ENCODE peak calls at places on chromosomes 1 and 21, in nine cellular contexts. One of them, this sample, is unnamed.
A peak's percentile ranks its signal among the peaks of the same experiment; 100 is the strongest.

GRCh38 chr1:89698624-89699023 is 65.7 kb downstream of the LRRC8C start:
- DNase-seq in HCT116: no peak
- DNase-seq in hepatocyte: no peak
- DNase-seq in GM23338: no peak
- DNase-seq in MM.1S: no peak
- DNase-seq in SK-N-SH: no peak
- DNase-seq in neural progenitor cell: no peak
- DNase-seq in GM23248: no peak
- DNase-seq in OCI-LY7: no peak
- DNase-seq in this sample: peak; percentile 48

GRCh38 chr1:201766117-201766863 is 62.7 kb upstream of the IPO9 start:
- DNase-seq in HCT116: no peak
- DNase-seq in hepatocyte: no peak
- DNase-seq in GM23338: no peak
- DNase-seq in MM.1S: no peak
- DNase-seq in SK-N-SH: no peak
- DNase-seq in neural progenitor cell: no peak
- DNase-seq in GM23248: peak; percentile 98
- DNase-seq in OCI-LY7: no peak
- DNase-seq in this sample: peak; percentile 58

GRCh38 chr21:42781150-42781980 is 98.0 kb downstream of the WDR4 start:
- DNase-seq in HCT116: no peak
- DNase-seq in hepatocyte: peak; percentile 70
- DNase-seq in GM23338: peak; percentile 63
- DNase-seq in MM.1S: no peak
- DNase-seq in SK-N-SH: peak; percentile 83
- DNase-seq in neural progenitor cell: peak; percentile 49
- DNase-seq in GM23248: peak; percentile 23
- DNase-seq in OCI-LY7: no peak
- DNase-seq in this sample: peak; percentile 36

GRCh38 chr1:205565799-205566198 is 61.3 kb downstream of the CDK18 start:
- DNase-seq in HCT116: no peak
- DNase-seq in hepatocyte: peak; percentile 65
- DNase-seq in GM23338: no peak
- DNase-seq in MM.1S: no peak
- DNase-seq in SK-N-SH: no peak
- DNase-seq in neural progenitor cell: no peak
- DNase-seq in GM23248: no peak
- DNase-seq in OCI-LY7: no peak
- DNase-seq in this sample: no peak

GRCh38 chr1:243575070-243575469 is 275.0 kb downstream of the AKT3 start:
- DNase-seq in HCT116: no peak
- DNase-seq in hepatocyte: no peak
- DNase-seq in GM23338: no peak
- DNase-seq in MM.1S: no peak
- DNase-seq in SK-N-SH: no peak
- DNase-seq in neural progenitor cell: no peak
- DNase-seq in GM23248: no peak
- DNase-seq in OCI-LY7: no peak
- DNase-seq in this sample: no peak

GRCh38 chr1:121483961-121484424 is 299.2 kb downstream of the SRGAP2C start:
- DNase-seq in HCT116: no peak
- DNase-seq in hepatocyte: peak; percentile 52
- DNase-seq in GM23338: no peak
- DNase-seq in MM.1S: no peak
- DNase-seq in SK-N-SH: no peak
- DNase-seq in neural progenitor cell: no peak
- DNase-seq in GM23248: peak; percentile 81
- DNase-seq in OCI-LY7: no peak
- DNase-seq in this sample: peak; percentile 31

GRCh38 chr1:35475356-35475755 is 81.8 kb downstream of the KIAA0319L start:
- DNase-seq in HCT116: no peak
- DNase-seq in hepatocyte: no peak
- DNase-seq in GM23338: no peak
- DNase-seq in MM.1S: no peak
- DNase-seq in SK-N-SH: no peak
- DNase-seq in neural progenitor cell: no peak
- DNase-seq in GM23248: no peak
- DNase-seq in OCI-LY7: no peak
- DNase-seq in this sample: no peak

GRCh38 chr1:113786055-113786454 is 26.2 kb downstream of the RSBN1 start:
- DNase-seq in HCT116: no peak
- DNase-seq in hepatocyte: peak; percentile 21
- DNase-seq in GM23338: peak; percentile 32
- DNase-seq in MM.1S: peak; percentile 21
- DNase-seq in SK-N-SH: no peak
- DNase-seq in neural progenitor cell: no peak
- DNase-seq in GM23248: peak; percentile 21
- DNase-seq in OCI-LY7: no peak
- DNase-seq in this sample: peak; percentile 52

GRCh38 chr1:1573843-1574720 is 581 bp downstream of the SSU72 start:
- DNase-seq in HCT116: no peak
- DNase-seq in hepatocyte: peak; percentile 81
- DNase-seq in GM23338: peak; percentile 76
- DNase-seq in MM.1S: peak; percentile 20
- DNase-seq in SK-N-SH: peak; percentile 91
- DNase-seq in neural progenitor cell: peak; percentile 91
- DNase-seq in GM23248: peak; percentile 90
- DNase-seq in OCI-LY7: peak; percentile 84
- DNase-seq in this sample: peak; percentile 63

GRCh38 chr21:43840259-43840658 is 24.8 kb upstream of the AGPAT3 start:
- DNase-seq in HCT116: no peak
- DNase-seq in hepatocyte: no peak
- DNase-seq in GM23338: no peak
- DNase-seq in MM.1S: no peak
- DNase-seq in SK-N-SH: no peak
- DNase-seq in neural progenitor cell: no peak
- DNase-seq in GM23248: no peak
- DNase-seq in OCI-LY7: no peak
- DNase-seq in this sample: no peak

GRCh38 chr1:67264899-67265298 is 42.8 kb upstream of the IL12RB2 start:
- DNase-seq in HCT116: no peak
- DNase-seq in hepatocyte: no peak
- DNase-seq in GM23338: no peak
- DNase-seq in MM.1S: peak; percentile 24
- DNase-seq in SK-N-SH: no peak
- DNase-seq in neural progenitor cell: no peak
- DNase-seq in GM23248: no peak
- DNase-seq in OCI-LY7: peak; percentile 51
- DNase-seq in this sample: no peak

GRCh38 chr1:60483471-60483870 is 409.9 kb upstream of the C1orf87 start:
- DNase-seq in HCT116: no peak
- DNase-seq in hepatocyte: no peak
- DNase-seq in GM23338: no peak
- DNase-seq in MM.1S: no peak
- DNase-seq in SK-N-SH: no peak
- DNase-seq in neural progenitor cell: no peak
- DNase-seq in GM23248: no peak
- DNase-seq in OCI-LY7: no peak
- DNase-seq in this sample: no peak

GRCh38 chr1:8219530-8219929 is 98.4 kb upstream of the SLC45A1 start:
- DNase-seq in HCT116: no peak
- DNase-seq in hepatocyte: no peak
- DNase-seq in GM23338: no peak
- DNase-seq in MM.1S: no peak
- DNase-seq in SK-N-SH: no peak
- DNase-seq in neural progenitor cell: no peak
- DNase-seq in GM23248: peak; percentile 40
- DNase-seq in OCI-LY7: no peak
- DNase-seq in this sample: no peak

GRCh38 chr1:38129473-38129872 is 82.9 kb upstream of the POU3F1 start:
- DNase-seq in HCT116: no peak
- DNase-seq in hepatocyte: no peak
- DNase-seq in GM23338: peak; percentile 53
- DNase-seq in MM.1S: no peak
- DNase-seq in SK-N-SH: no peak
- DNase-seq in neural progenitor cell: peak; percentile 50
- DNase-seq in GM23248: no peak
- DNase-seq in OCI-LY7: no peak
- DNase-seq in this sample: no peak

GRCh38 chr1:195076682-195077081 is 1531.6 kb downstream of the KCNT2 start:
- DNase-seq in HCT116: no peak
- DNase-seq in hepatocyte: no peak
- DNase-seq in GM23338: no peak
- DNase-seq in MM.1S: no peak
- DNase-seq in SK-N-SH: no peak
- DNase-seq in neural progenitor cell: no peak
- DNase-seq in GM23248: no peak
- DNase-seq in OCI-LY7: no peak
- DNase-seq in this sample: no peak

GRCh38 chr1:25206201-25206600 is 26.1 kb downstream of the SYF2 start:
- DNase-seq in HCT116: no peak
- DNase-seq in hepatocyte: no peak
- DNase-seq in GM23338: no peak
- DNase-seq in MM.1S: no peak
- DNase-seq in SK-N-SH: no peak
- DNase-seq in neural progenitor cell: no peak
- DNase-seq in GM23248: no peak
- DNase-seq in OCI-LY7: no peak
- DNase-seq in this sample: no peak

GRCh38 chr1:66521736-66522365 is 12.1 kb upstream of the SGIP1 start:
- DNase-seq in HCT116: peak; percentile 27
- DNase-seq in hepatocyte: peak; percentile 28
- DNase-seq in GM23338: no peak
- DNase-seq in MM.1S: no peak
- DNase-seq in SK-N-SH: no peak
- DNase-seq in neural progenitor cell: no peak
- DNase-seq in GM23248: peak; percentile 93
- DNase-seq in OCI-LY7: no peak
- DNase-seq in this sample: peak; percentile 77

GRCh38 chr21:35827004-35827403 is 233.3 kb downstream of the SETD4 start:
- DNase-seq in HCT116: peak; percentile 23
- DNase-seq in hepatocyte: no peak
- DNase-seq in GM23338: no peak
- DNase-seq in MM.1S: no peak
- DNase-seq in SK-N-SH: no peak
- DNase-seq in neural progenitor cell: no peak
- DNase-seq in GM23248: no peak
- DNase-seq in OCI-LY7: no peak
- DNase-seq in this sample: peak; percentile 13

GRCh38 chr1:8182034-8182761 is 135.7 kb upstream of the SLC45A1 start:
- DNase-seq in HCT116: peak; percentile 96
- DNase-seq in hepatocyte: peak; percentile 66
- DNase-seq in GM23338: no peak
- DNase-seq in MM.1S: peak; percentile 50
- DNase-seq in SK-N-SH: no peak
- DNase-seq in neural progenitor cell: no peak
- DNase-seq in GM23248: peak; percentile 51
- DNase-seq in OCI-LY7: no peak
- DNase-seq in this sample: peak; percentile 98

GRCh38 chr1:206955476-206956312 is 9.4 kb upstream of the PIGR start:
- DNase-seq in HCT116: no peak
- DNase-seq in hepatocyte: peak; percentile 68
- DNase-seq in GM23338: no peak
- DNase-seq in MM.1S: no peak
- DNase-seq in SK-N-SH: no peak
- DNase-seq in neural progenitor cell: no peak
- DNase-seq in GM23248: peak; percentile 57
- DNase-seq in OCI-LY7: no peak
- DNase-seq in this sample: no peak

DNA sequence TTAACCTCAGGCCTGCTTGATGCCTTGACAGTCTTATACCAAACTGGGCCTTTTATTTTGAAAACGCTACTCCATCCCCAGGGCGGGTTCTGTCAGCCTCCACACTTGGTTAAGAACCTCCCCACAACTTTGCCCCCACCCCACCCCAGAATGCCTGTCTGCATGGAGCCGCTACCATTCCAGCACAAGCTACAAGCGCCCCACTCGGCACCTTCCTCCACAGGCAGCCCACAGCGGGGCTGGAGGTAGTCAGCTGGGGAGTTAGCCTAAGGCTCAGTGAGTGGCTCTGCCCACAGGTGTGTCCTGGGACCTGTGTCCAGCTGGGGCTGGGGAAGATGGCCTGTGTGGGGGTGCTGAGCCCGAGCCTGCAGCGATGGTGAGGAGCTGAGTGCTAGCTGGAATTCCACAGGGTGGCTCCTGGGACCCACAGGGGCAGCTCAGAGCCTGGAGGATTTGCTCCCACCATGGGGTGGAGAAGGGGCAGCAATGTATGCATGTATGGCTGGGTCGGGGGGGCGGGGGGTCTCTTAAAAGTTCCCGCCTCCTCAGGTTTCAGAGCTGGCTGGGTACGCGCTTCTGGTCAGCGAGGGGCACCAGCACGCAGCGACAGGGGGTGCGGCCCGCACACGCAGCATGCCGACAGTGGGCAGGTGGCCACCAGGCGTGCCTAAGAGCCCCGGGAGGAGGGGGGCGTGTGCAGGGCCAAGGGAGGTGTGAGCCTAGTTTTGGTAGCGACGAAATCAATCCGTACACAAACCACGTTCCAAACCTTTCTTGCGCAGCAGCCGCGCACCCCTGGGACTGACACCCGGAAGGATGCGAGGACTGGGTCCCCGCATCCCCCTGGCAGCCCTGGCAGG is 912 bp downstream of the ETNK2 start:
- DNase-seq in HCT116: no peak
- DNase-seq in hepatocyte: no peak
- DNase-seq in GM23338: peak; percentile 54
- DNase-seq in MM.1S: no peak
- DNase-seq in SK-N-SH: no peak
- DNase-seq in neural progenitor cell: peak; percentile 61
- DNase-seq in GM23248: peak; percentile 39
- DNase-seq in OCI-LY7: no peak
- DNase-seq in this sample: no peak
- H2AFZ ChIP-seq in HCT116: no peak overlapping the region
- H2AFZ ChIP-seq in hepatocyte: peak overlapping the region; percentile 98
- H2AFZ ChIP-seq in GM23338: peak overlapping the region; percentile 93
- H2AFZ ChIP-seq in MM.1S: no peak overlapping the region
- H2AFZ ChIP-seq in SK-N-SH: peak overlapping the region; percentile 82
- H2AFZ ChIP-seq in neural progenitor cell: peak overlapping the region; percentile 98
- H2AFZ ChIP-seq in GM23248: peak overlapping the region; percentile 90
- H2AFZ ChIP-seq in OCI-LY7: no peak overlapping the region
- H2AFZ ChIP-seq in this sample: peak overlapping the region; percentile 86

GRCh38 chr1:200487650-200488049 is 77.8 kb upstream of the ZNF281 start:
- DNase-seq in HCT116: no peak
- DNase-seq in hepatocyte: no peak
- DNase-seq in GM23338: no peak
- DNase-seq in MM.1S: no peak
- DNase-seq in SK-N-SH: no peak
- DNase-seq in neural progenitor cell: no peak
- DNase-seq in GM23248: no peak
- DNase-seq in OCI-LY7: no peak
- DNase-seq in this sample: no peak
- TF ChIP-seq EZH2phosphoT487 in HCT116: no peak
- TF ChIP-seq EZH2phosphoT487 in hepatocyte: no peak
- TF ChIP-seq EZH2phosphoT487 in GM23338: no peak
- TF ChIP-seq EZH2phosphoT487 in MM.1S: no peak
- TF ChIP-seq EZH2phosphoT487 in SK-N-SH: no peak
- TF ChIP-seq EZH2phosphoT487 in neural progenitor cell: no peak
- TF ChIP-seq EZH2phosphoT487 in GM23248: no peak
- TF ChIP-seq EZH2phosphoT487 in OCI-LY7: no peak
- TF ChIP-seq EZH2phosphoT487 in this sample: no peak

GRCh38 chr1:27372808-27373690 is 1.6 kb downstream of the FCN3 start:
- DNase-seq in HCT116: no peak
- DNase-seq in hepatocyte: no peak
- DNase-seq in GM23338: peak; percentile 82
- DNase-seq in MM.1S: no peak
- DNase-seq in SK-N-SH: peak; percentile 61
- DNase-seq in neural progenitor cell: peak; percentile 50
- DNase-seq in GM23248: peak; percentile 34
- DNase-seq in OCI-LY7: no peak
- DNase-seq in this sample: no peak
- H2AFZ ChIP-seq in HCT116: no peak overlapping the region
- H2AFZ ChIP-seq in hepatocyte: no peak overlapping the region
- H2AFZ ChIP-seq in GM23338: peak overlapping the region; percentile 18
- H2AFZ ChIP-seq in MM.1S: no peak overlapping the region
- H2AFZ ChIP-seq in SK-N-SH: no peak overlapping the region
- H2AFZ ChIP-seq in neural progenitor cell: no peak overlapping the region
- H2AFZ ChIP-seq in GM23248: no peak overlapping the region
- H2AFZ ChIP-seq in OCI-LY7: no peak overlapping the region
- H2AFZ ChIP-seq in this sample: no peak overlapping the region

GRCh38 chr1:159790237-159790917 is 9.6 kb downstream of the DUSP23 start:
- DNase-seq in HCT116: peak; percentile 24
- DNase-seq in hepatocyte: peak; percentile 47
- DNase-seq in GM23338: peak; percentile 81
- DNase-seq in MM.1S: peak; percentile 46
- DNase-seq in SK-N-SH: peak; percentile 52
- DNase-seq in neural progenitor cell: peak; percentile 63
- DNase-seq in GM23248: peak; percentile 47
- DNase-seq in OCI-LY7: peak; percentile 21
- DNase-seq in this sample: peak; percentile 65
- TF ChIP-seq EZH2phosphoT487 in HCT116: no peak
- TF ChIP-seq EZH2phosphoT487 in hepatocyte: no peak
- TF ChIP-seq EZH2phosphoT487 in GM23338: no peak
- TF ChIP-seq EZH2phosphoT487 in MM.1S: no peak
- TF ChIP-seq EZH2phosphoT487 in SK-N-SH: no peak
- TF ChIP-seq EZH2phosphoT487 in neural progenitor cell: no peak
- TF ChIP-seq EZH2phosphoT487 in GM23248: no peak
- TF ChIP-seq EZH2phosphoT487 in OCI-LY7: no peak
- TF ChIP-seq EZH2phosphoT487 in this sample: no peak